ENCODE peak calls at places on chromosomes 16 and 17, in nine cellular contexts. Q is DMS79 treated with DMSO at 0.1 percent for 48 hours, W is EH, P is NCI-H1417, V is kidney epithelial cell, H is vagina, R is erythroblast, I is skeletal muscle cell, S is cardiac muscle cell. K is an unnamed sample.

GRCh38 chr16:81035975-81036750 is 521 bp downstream of the ATMIN start:
- DNase-seq in Q (peak), P (peak), H (no peak), S (peak), I (no peak), W (peak), V (no peak), R (peak), K (no peak)

GRCh38 chr16:3690991-3691720 is 26.2 kb downstream of the TRAP1 start:
- DNase-seq in P (no peak), W (peak), H (no peak), S (no peak), Q (no peak), R (peak), I (no peak), V (no peak), K (no peak)

GRCh38 chr17:50683434-50684287 is 24.1 kb downstream of the ANKRD40 start:
- DNase-seq in V (no peak), I (no peak), P (no peak), W (no peak), R (no peak), Q (no peak), S (no peak), H (no peak), K (no peak)

GRCh38 chr17:59561042-59561441 is 4.4 kb upstream of the DHX40 start:
- DNase-seq in W (peak), R (peak), S (peak), H (no peak), Q (no peak), I (no peak), P (peak), V (no peak), K (no peak)

GRCh38 chr16:65658339-65659275 is 536.7 kb upstream of the CDH11 start:
- DNase-seq in Q (no peak), H (no peak), I (peak), V (peak), S (no peak), R (no peak), P (no peak), W (peak), K (peak)

GRCh38 chr16:19086322-19087199 is 19.1 kb downstream of the COQ7 start:
- DNase-seq in W (peak), Q (peak), R (peak), P (peak), V (no peak), I (peak), H (no peak), S (peak), K (peak)

GRCh38 chr17:72182256-72182890 is 61.6 kb downstream of the SOX9 start:
- DNase-seq in Q (no peak), V (no peak), P (no peak), H (no peak), W (no peak), S (no peak), R (no peak), I (no peak), K (no peak)

GRCh38 chr16:12111223-12111622 is 134.7 kb downstream of the SNX29 start:
- DNase-seq in W (no peak), R (no peak), S (no peak), Q (no peak), V (no peak), I (no peak), P (no peak), H (no peak), K (no peak)

GRCh38 chr16:68626557-68626956 is 18.6 kb upstream of the CDH3 start:
- DNase-seq in P (no peak), V (no peak), S (no peak), Q (no peak), H (no peak), W (no peak), R (no peak), I (no peak), K (no peak)

GRCh38 chr16:11470676-11471415 is 115.9 kb downstream of the LITAF start:
- DNase-seq in I (no peak), V (no peak), W (peak), Q (no peak), S (no peak), P (no peak), H (no peak), R (no peak), K (no peak)

GRCh38 chr16:82504811-82505210 is 122.0 kb upstream of the CDH13 start:
- DNase-seq in P (no peak), I (no peak), W (no peak), R (no peak), V (no peak), Q (no peak), H (no peak), S (peak), K (no peak)

GRCh38 chr17:79797492-79798295 is 817 bp upstream of the CBX8 start:
- DNase-seq in S (no peak), W (no peak), H (no peak), I (no peak), V (no peak), P (peak), R (no peak), Q (no peak), K (no peak)

GRCh38 chr17:41678411-41678906 is 10.2 kb upstream of the EIF1 start:
- DNase-seq in I (no peak), P (no peak), H (no peak), V (no peak), S (no peak), W (peak), R (no peak), Q (no peak), K (no peak)